ENCODE peak calls at places on chromosomes 12 and 14, in four cellular contexts. One of them, this sample, is unnamed.

GRCh38 chr12:76927170-76927784 is 48.5 kb upstream of the CSRP2 start:
- DNase-seq in mucosa of gallbladder: no peak
- DNase-seq in GM12865: peak; percentile 47
- DNase-seq in NCI-H345: no peak
- DNase-seq in this sample: peak; percentile 51

GRCh38 chr12:46998811-46999368 is 80.5 kb upstream of the PCED1B start:
- DNase-seq in mucosa of gallbladder: no peak
- DNase-seq in GM12865: no peak
- DNase-seq in NCI-H345: no peak
- DNase-seq in this sample: no peak

GRCh38 chr12:15013634-15014169 is 40.9 kb downstream of the PDE6H start:
- DNase-seq in mucosa of gallbladder: no peak
- DNase-seq in NCI-H345: no peak
- DNase-seq in GM12865: no peak
- DNase-seq in this sample: no peak

GRCh38 chr14:21486640-21487087 is 9.7 kb downstream of the TOX4 start:
- DNase-seq in GM12865: no peak
- DNase-seq in mucosa of gallbladder: no peak
- DNase-seq in NCI-H345: no peak
- DNase-seq in this sample: no peak

GRCh38 chr14:46661728-46662127 is 10.1 kb upstream of the RPL10L start:
- DNase-seq in NCI-H345: no peak
- DNase-seq in GM12865: no peak
- DNase-seq in mucosa of gallbladder: no peak
- DNase-seq in this sample: peak; percentile 26

GRCh38 chr12:122082621-122083356 is 4.2 kb downstream of the MLXIP start:
- DNase-seq in GM12865: peak; percentile 34
- DNase-seq in NCI-H345: no peak
- DNase-seq in mucosa of gallbladder: no peak
- DNase-seq in this sample: no peak

GRCh38 chr12:54509660-54510059 is 12.1 kb downstream of the NCKAP1L start:
- DNase-seq in mucosa of gallbladder: no peak
- DNase-seq in GM12865: no peak
- DNase-seq in NCI-H345: no peak
- DNase-seq in this sample: no peak

GRCh38 chr12:111925171-111925570 is 83.1 kb downstream of the MAPKAPK5 start:
- DNase-seq in mucosa of gallbladder: no peak
- DNase-seq in GM12865: no peak
- DNase-seq in NCI-H345: no peak
- DNase-seq in this sample: no peak

GRCh38 chr14:31346097-31346496 is 74.3 kb downstream of the HEATR5A start:
- DNase-seq in mucosa of gallbladder: no peak
- DNase-seq in GM12865: no peak
- DNase-seq in NCI-H345: no peak
- DNase-seq in this sample: no peak

GRCh38 chr12:13234045-13234641 is 37.6 kb downstream of the EMP1 start:
- DNase-seq in GM12865: peak; percentile 37
- DNase-seq in mucosa of gallbladder: peak; percentile 41
- DNase-seq in NCI-H345: peak; percentile 29
- DNase-seq in this sample: peak; percentile 57

GRCh38 chr12:87140257-87140656 is 884.1 kb upstream of the MGAT4C start:
- DNase-seq in GM12865: no peak
- DNase-seq in mucosa of gallbladder: no peak
- DNase-seq in NCI-H345: no peak
- DNase-seq in this sample: no peak

GRCh38 chr12:52370906-52371608 is 3.8 kb upstream of the KRT85 start:
- DNase-seq in NCI-H345: no peak
- DNase-seq in mucosa of gallbladder: peak; percentile 72
- DNase-seq in GM12865: no peak
- DNase-seq in this sample: no peak

GRCh38 chr14:104388631-104389325 is 190.8 kb upstream of the C14orf180 start:
- DNase-seq in GM12865: no peak
- DNase-seq in NCI-H345: no peak
- DNase-seq in mucosa of gallbladder: no peak
- DNase-seq in this sample: no peak

GRCh38 chr12:45234134-45234865 is 18.4 kb downstream of the ANO6 start:
- DNase-seq in GM12865: peak; percentile 40
- DNase-seq in mucosa of gallbladder: peak; percentile 42
- DNase-seq in NCI-H345: no peak
- DNase-seq in this sample: peak; percentile 59

GRCh38 chr12:11862794-11863193 is 207.9 kb upstream of the BCL2L14 start:
- DNase-seq in GM12865: peak; percentile 69
- DNase-seq in NCI-H345: no peak
- DNase-seq in mucosa of gallbladder: no peak
- DNase-seq in this sample: no peak

GRCh38 chr12:49334681-49335080 is 2.3 kb downstream of the C1QL4 start:
- DNase-seq in mucosa of gallbladder: no peak
- DNase-seq in GM12865: no peak
- DNase-seq in NCI-H345: no peak
- DNase-seq in this sample: no peak

GRCh38 chr12:54479421-54479820 is 6.0 kb upstream of the GTSF1 start:
- DNase-seq in GM12865: no peak
- DNase-seq in NCI-H345: no peak
- DNase-seq in mucosa of gallbladder: no peak
- DNase-seq in this sample: no peak

GRCh38 chr12:16012086-16012485 is 101.0 kb downstream of the DERA start:
- DNase-seq in mucosa of gallbladder: peak; percentile 31
- DNase-seq in GM12865: no peak
- DNase-seq in NCI-H345: no peak
- DNase-seq in this sample: no peak

GRCh38 chr14:28381656-28382055 is 384.9 kb upstream of the FOXG1 start:
- DNase-seq in mucosa of gallbladder: no peak
- DNase-seq in GM12865: no peak
- DNase-seq in NCI-H345: no peak
- DNase-seq in this sample: no peak